ENCODE peak calls at places on chromosomes 16 and 17, in seven cellular contexts. M is PC-3, X is ovary, A is MCF 10A, D is tibial artery, L is psoas muscle, U is uterus. F is an unnamed sample.

GRCh38 chr17:34364741-34365140 is 1.7 kb upstream of the CCL1 start:
- DNase-seq in M (no peak), X (no peak), A (no peak), D (no peak), L (no peak), U (no peak), F (no peak)

GRCh38 chr17:70168979-70169706 is at the start of gene KCNJ2:
- DNase-seq in M (peak; percentile 94), X (peak; percentile 86), A (peak; percentile 76), D (peak; percentile 88), L (peak; percentile 90), U (peak; percentile 55), F (peak; percentile 80)

GRCh38 chr17:80855968-80856862 is 135.4 kb upstream of the CHMP6 start:
- DNase-seq in M (peak; percentile 98), X (no peak), A (peak; percentile 97), D (peak; percentile 87), L (peak; percentile 82), U (peak; percentile 62), F (no peak)

GRCh38 chr16:80618862-80619648 is 78.3 kb downstream of the DYNLRB2 start:
- DNase-seq in M (no peak), X (no peak), A (no peak), D (no peak), L (no peak), U (no peak), F (no peak)

GRCh38 chr17:39027037-39027436 is 59.8 kb upstream of the FBXO47 start:
- DNase-seq in M (peak; percentile 39), X (peak; percentile 52), A (peak; percentile 55), D (peak; percentile 76), L (peak; percentile 80), U (peak; percentile 52), F (no peak)

GRCh38 chr17:39979865-39980401 is 674 bp upstream of the PSMD3 start:
- DNase-seq in M (no peak), X (peak; percentile 28), A (peak; percentile 30), D (no peak), L (no peak), U (peak; percentile 35), F (no peak)

GRCh38 chr17:77724876-77725615 is 233.5 kb upstream of the TNRC6C start:
- DNase-seq in M (no peak), X (no peak), A (no peak), D (no peak), L (no peak), U (no peak), F (no peak)

GRCh38 chr17:9645858-9646555 is 690 bp downstream of the USP43 start:
- DNase-seq in M (peak; percentile 51), X (no peak), A (peak; percentile 66), D (no peak), L (peak; percentile 25), U (no peak), F (peak; percentile 30)

GRCh38 chr16:77402672-77403071 is 32.2 kb downstream of the ADAMTS18 start:
- DNase-seq in M (no peak), X (no peak), A (no peak), D (no peak), L (no peak), U (no peak), F (no peak)

GRCh38 chr17:69084911-69085310 is 24.2 kb upstream of the ABCA9 start:
- DNase-seq in M (peak; percentile 48), X (no peak), A (no peak), D (no peak), L (no peak), U (no peak), F (no peak)

GRCh38 chr17:45284176-45285140 is 22.6 kb upstream of the SPATA32 start:
- DNase-seq in M (peak; percentile 32), X (no peak), A (no peak), D (no peak), L (peak; percentile 80), U (no peak), F (no peak)
- TF ChIP-seq CTCF in M (peak; percentile 69), X (no peak), A (no peak), D (no peak), L (peak; percentile 40), U (no peak), F (peak; percentile 23)

GRCh38 chr16:85424260-85425060 is 188.7 kb upstream of the GSE1 start:
- DNase-seq in M (no peak), X (peak; percentile 20), A (no peak), D (no peak), L (no peak), U (no peak), F (no peak)
- TF ChIP-seq CTCF in M (no peak), X (no peak), A (no peak), D (no peak), L (no peak), U (no peak), F (no peak)

GRCh38 chr16:51343411-51343810 is 192.3 kb upstream of the SALL1 start:
- DNase-seq in M (no peak), X (no peak), A (no peak), D (no peak), L (no peak), U (no peak), F (no peak)

DNA sequence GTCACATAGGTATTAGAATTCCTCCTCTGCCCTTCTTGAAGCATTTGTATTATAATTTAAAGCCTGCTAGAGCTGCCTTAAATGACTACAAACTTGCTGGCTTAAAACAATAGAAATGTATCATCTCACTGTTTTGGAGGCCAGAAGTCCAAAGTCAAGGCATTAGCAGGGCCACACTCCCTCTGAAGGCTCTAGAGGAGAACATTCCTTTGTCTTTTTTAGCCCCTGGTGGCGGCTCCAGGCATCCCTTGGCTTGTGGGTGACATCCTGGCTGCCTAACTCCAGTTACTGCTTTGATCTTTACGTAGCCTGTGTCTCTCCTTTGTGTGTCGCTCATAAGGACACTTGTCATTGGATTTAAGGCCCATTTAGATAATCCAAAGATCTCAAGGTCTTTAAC is 186.6 kb upstream of the SALL1 start:
- DNase-seq in M (no peak), X (no peak), A (peak; percentile 5), D (no peak), L (no peak), U (no peak), F (no peak)
- TF ChIP-seq CTCF in M (no peak), X (no peak), A (no peak), D (no peak), L (no peak), U (no peak), F (peak; percentile 43)

GRCh38 chr17:43861960-43862359 is 15.0 kb downstream of the CD300LG start:
- DNase-seq in M (no peak), X (no peak), A (no peak), D (peak; percentile 49), L (no peak), U (no peak), F (no peak)
- TF ChIP-seq CTCF in M (no peak), X (no peak), A (no peak), D (no peak), L (no peak), U (no peak), F (no peak)